ENCODE peak calls at places on chromosomes 6 and 20, in five cellular contexts. V is heart right ventricle; O is GM23248; C is CD8-positive, alpha-beta memory T cell; G is mesendoderm. Y is an unnamed sample.

GRCh38 chr6:1686117-1687098 is 76.7 kb downstream of the FOXC1 start:
- DNase-seq in O (peak), C (no peak), V (no peak), G (no peak), Y (no peak)

GRCh38 chr20:597560-597959 is 12.5 kb downstream of the TCF15 start:
- DNase-seq in O (no peak), G (no peak), V (no peak), C (no peak), Y (no peak)

GRCh38 chr6:157840776-157841175 is 17.7 kb downstream of the SNX9 start:
- DNase-seq in G (peak), V (no peak), C (no peak), O (peak), Y (no peak)

GRCh38 chr20:62982124-62983075 is 24.4 kb downstream of the BHLHE23 start:
- DNase-seq in C (no peak), O (no peak), G (no peak), V (no peak), Y (no peak)

GRCh38 chr6:54267798-54268197 is 40.4 kb upstream of the TINAG start:
- DNase-seq in O (peak), G (peak), V (no peak), C (no peak), Y (no peak)

GRCh38 chr6:15399651-15400470 is 154.0 kb downstream of the JARID2 start:
- DNase-seq in C (no peak), G (peak), O (peak), V (peak), Y (peak)

GRCh38 chr6:94751641-94752329 is 825.5 kb upstream of the MANEA start:
- DNase-seq in O (no peak), G (peak), V (no peak), C (no peak), Y (no peak)

GRCh38 chr20:19974621-19975435 is 42.3 kb upstream of the NAA20 start:
- DNase-seq in G (no peak), O (peak), C (no peak), V (peak), Y (peak)

GRCh38 chr20:46545077-46545826 is 5.2 kb downstream of the OCSTAMP start:
- DNase-seq in C (no peak), O (peak), G (no peak), V (no peak), Y (no peak)

GRCh38 chr20:58389324-58389967 is 417 bp downstream of the VAPB start:
- DNase-seq in G (peak), O (peak), V (no peak), C (no peak), Y (no peak)

GRCh38 chr6:74749211-74750142 is 456.4 kb downstream of the COL12A1 start:
- DNase-seq in O (no peak), C (no peak), G (no peak), V (no peak), Y (no peak)

GRCh38 chr6:150627601-150628012 is 27.9 kb downstream of the PLEKHG1 start:
- DNase-seq in V (no peak), C (no peak), O (peak), G (no peak), Y (no peak)

GRCh38 chr6:112911949-112912348 is 564.8 kb downstream of the RFPL4B start:
- DNase-seq in V (no peak), G (no peak), C (no peak), O (peak), Y (no peak)

GRCh38 chr6:72760130-72760793 is 138.4 kb downstream of the KCNQ5 start:
- DNase-seq in C (no peak), V (no peak), O (peak), G (no peak), Y (no peak)

GRCh38 chr6:34491091-34491430 is 25.2 kb downstream of the PACSIN1 start:
- DNase-seq in V (no peak), G (peak), O (peak), C (no peak), Y (no peak)

GRCh38 chr6:42378125-42378524 is 73.6 kb downstream of the TRERF1 start:
- DNase-seq in C (peak), V (no peak), O (no peak), G (no peak), Y (no peak)

GRCh38 chr6:157865249-157865648 is 42.2 kb downstream of the SNX9 start:
- DNase-seq in O (no peak), G (no peak), C (no peak), V (no peak), Y (no peak)

GRCh38 chr6:108578595-108579038 is 17.9 kb downstream of the FOXO3 start:
- DNase-seq in C (no peak), V (no peak), G (no peak), O (peak), Y (no peak)

GRCh38 chr6:46199387-46199786 is 28.6 kb upstream of the ENPP5 start:
- DNase-seq in V (no peak), G (no peak), O (peak), C (no peak), Y (no peak)

GRCh38 chr6:69917834-69918233 is 51.5 kb downstream of the COL19A1 start:
- DNase-seq in C (no peak), O (peak), V (no peak), G (peak), Y (no peak)

GRCh38 chr6:7381092-7381491 is 8.4 kb downstream of the CAGE1 start:
- DNase-seq in V (no peak), C (no peak), G (no peak), O (no peak), Y (no peak)

GRCh38 chr6:25369450-25370086 is 90.4 kb downstream of the CARMIL1 start:
- DNase-seq in V (no peak), C (peak), G (peak), O (peak), Y (peak)

GRCh38 chr20:16368645-16369292 is 204.5 kb downstream of the KIF16B start:
- DNase-seq in V (no peak), C (no peak), G (peak), O (peak), Y (no peak)

GRCh38 chr6:31171931-31172882 is 1.7 kb upstream of the POU5F1 start:
- DNase-seq in G (peak), C (no peak), V (no peak), O (no peak), Y (no peak)

GRCh38 chr6:113695506-113695905 is 161.6 kb upstream of the MARCKS start:
- DNase-seq in O (peak), G (no peak), V (no peak), C (no peak), Y (no peak)

GRCh38 chr20:6940052-6940451 is 172.6 kb downstream of the BMP2 start:
- DNase-seq in G (peak), V (no peak), C (no peak), O (peak), Y (no peak)

GRCh38 chr6:109790131-109790530 is 99.0 kb downstream of the FIG4 start:
- DNase-seq in C (no peak), O (peak), V (no peak), G (peak), Y (no peak)

GRCh38 chr20:54642733-54643667 is 167.6 kb downstream of the DOK5 start:
- DNase-seq in C (no peak), G (no peak), O (no peak), V (no peak), Y (no peak)

GRCh38 chr20:57629976-57630525 is 9.8 kb upstream of the ZBP1 start:
- DNase-seq in G (no peak), V (no peak), C (peak), O (no peak), Y (no peak)

GRCh38 chr6:76052314-76052713 is 20.1 kb downstream of the IMPG1 start:
- DNase-seq in O (no peak), V (no peak), G (no peak), C (no peak), Y (no peak)

GRCh38 chr6:125251516-125252229 is 50.1 kb downstream of the HDDC2 start:
- DNase-seq in V (no peak), G (peak), C (no peak), O (peak), Y (no peak)

GRCh38 chr20:52972190-52972937 is at the start of gene TSHZ2:
- DNase-seq in V (peak), O (peak), C (no peak), G (peak), Y (no peak)

GRCh38 chr20:25066386-25066785 is 8.4 kb upstream of the ACSS1 start:
- DNase-seq in G (no peak), C (no peak), V (no peak), O (no peak), Y (no peak)

GRCh38 chr20:3890410-3890751 is 1.2 kb downstream of the PANK2 start:
- DNase-seq in O (peak), G (no peak), C (no peak), V (no peak), Y (no peak)

GRCh38 chr6:87789900-87790290 is 87.9 kb upstream of the AKIRIN2 start:
- DNase-seq in V (no peak), C (no peak), G (no peak), O (no peak), Y (no peak)

GRCh38 chr20:31665753-31666152 is 28.0 kb downstream of the COX4I2 start:
- DNase-seq in V (no peak), G (no peak), O (no peak), C (no peak), Y (no peak)

GRCh38 chr20:31662372-31662854 is 24.7 kb downstream of the COX4I2 start:
- DNase-seq in C (no peak), V (no peak), G (no peak), O (no peak), Y (no peak)

GRCh38 chr20:31663524-31663837 is 25.8 kb downstream of the COX4I2 start:
- DNase-seq in O (no peak), G (no peak), V (no peak), C (no peak), Y (no peak)

GRCh38 chr20:31664696-31665354 is 27.1 kb downstream of the COX4I2 start:
- DNase-seq in V (no peak), G (no peak), C (no peak), O (no peak), Y (no peak)

DNA sequence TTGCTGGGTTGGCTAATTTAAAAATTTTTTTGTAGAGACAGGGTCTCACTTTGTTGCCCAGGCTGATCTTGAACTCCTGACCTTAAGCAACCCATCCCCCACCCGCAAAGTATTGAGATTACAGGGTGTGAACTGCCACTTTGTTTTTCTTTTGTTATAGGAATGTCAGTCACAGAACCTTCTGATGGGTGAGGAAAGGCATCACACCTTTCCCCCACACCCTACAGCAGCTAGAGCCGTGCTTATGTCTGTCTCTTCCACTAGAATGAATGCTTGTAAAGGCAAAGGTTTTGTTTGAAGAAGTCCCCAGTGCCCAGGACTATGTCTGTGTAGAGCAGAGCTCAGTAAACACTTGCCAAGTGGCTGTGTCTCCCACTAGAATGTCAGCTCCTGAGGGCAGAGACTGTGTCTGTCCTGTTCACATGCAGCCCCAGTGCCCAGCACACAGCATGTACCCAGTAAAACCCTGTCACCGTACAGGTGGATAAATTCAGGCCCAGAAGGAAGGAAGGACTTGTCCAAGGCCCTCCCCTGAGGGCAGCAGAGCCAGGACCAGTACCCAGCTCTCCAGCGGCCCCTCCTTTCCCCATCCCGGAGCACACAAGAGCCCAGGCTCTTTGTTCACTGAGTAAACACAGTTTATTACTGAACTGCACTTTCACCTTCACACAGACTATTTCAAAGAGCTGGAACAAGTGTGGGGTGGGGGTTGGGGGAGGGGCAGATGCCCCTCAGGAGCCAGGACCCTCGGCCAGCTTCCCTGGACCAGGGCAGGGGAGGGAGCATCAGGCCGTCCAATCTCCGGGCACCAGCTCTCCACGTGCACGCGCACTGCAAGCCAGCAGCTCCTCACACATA is 26.4 kb downstream of the COX4I2 start:
- DNase-seq in C (no peak), O (no peak), G (peak), V (no peak), Y (peak)
- H3K27ac ChIP-seq in C (peak), O (no peak), G (no peak), V (peak), Y (peak)

GRCh38 chr6:167394820-167395219 is 69.9 kb downstream of the TTLL2 start:
- DNase-seq in C (no peak), G (no peak), V (no peak), O (no peak), Y (no peak)

GRCh38 chr6:167396659-167397490 is 72.0 kb downstream of the TTLL2 start:
- DNase-seq in O (no peak), V (no peak), C (no peak), G (no peak), Y (no peak)

GRCh38 chr6:167397712-167398111 is 72.8 kb downstream of the TTLL2 start:
- DNase-seq in O (no peak), C (no peak), V (no peak), G (no peak), Y (no peak)

GRCh38 chr6:167394330-167394729 is 69.4 kb downstream of the TTLL2 start:
- DNase-seq in G (no peak), C (no peak), V (no peak), O (no peak), Y (no peak)

GRCh38 chr6:167396068-167396658 is 71.3 kb downstream of the TTLL2 start:
- DNase-seq in V (no peak), C (no peak), G (no peak), O (no peak), Y (no peak)
- H3K27ac ChIP-seq in V (no peak), C (no peak), G (no peak), O (no peak), Y (no peak)

DNA sequence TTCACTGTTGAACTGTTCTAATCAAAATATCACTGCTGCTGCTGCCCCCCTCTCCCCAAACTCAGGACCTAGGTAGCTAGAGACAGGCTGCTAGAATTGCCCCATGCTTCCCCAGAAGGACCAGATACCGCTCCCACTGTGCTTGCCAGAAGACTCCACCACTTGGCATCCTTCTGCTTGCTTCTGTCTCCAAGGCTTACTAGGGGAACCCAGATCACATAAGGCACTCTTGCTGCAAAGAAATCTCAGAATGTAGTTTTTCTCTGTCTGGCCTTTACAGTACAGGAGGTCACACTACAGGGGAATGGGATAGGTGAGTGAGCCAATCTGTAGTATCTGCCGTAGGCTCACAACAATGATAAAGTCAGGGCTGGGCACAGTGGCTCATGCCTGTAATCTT is 21.5 kb upstream of the SLC9A8 start:
- DNase-seq in G (no peak), O (no peak), C (no peak), V (no peak), Y (no peak)
- H3K27ac ChIP-seq in G (no peak), O (no peak), C (no peak), V (peak), Y (no peak)

GRCh38 chr6:155213611-155214372 is 50.0 kb upstream of the CLDN20 start:
- DNase-seq in G (no peak), V (no peak), C (no peak), O (no peak), Y (no peak)

GRCh38 chr6:155219299-155219698 is 44.5 kb upstream of the CLDN20 start:
- DNase-seq in C (no peak), O (no peak), V (no peak), G (no peak), Y (no peak)

GRCh38 chr6:155215906-155216305 is 47.9 kb upstream of the CLDN20 start:
- DNase-seq in O (no peak), G (no peak), C (no peak), V (no peak), Y (no peak)

GRCh38 chr6:155219858-155220301 is 43.9 kb upstream of the CLDN20 start:
- DNase-seq in C (no peak), O (no peak), G (no peak), V (no peak), Y (peak)

DNA sequence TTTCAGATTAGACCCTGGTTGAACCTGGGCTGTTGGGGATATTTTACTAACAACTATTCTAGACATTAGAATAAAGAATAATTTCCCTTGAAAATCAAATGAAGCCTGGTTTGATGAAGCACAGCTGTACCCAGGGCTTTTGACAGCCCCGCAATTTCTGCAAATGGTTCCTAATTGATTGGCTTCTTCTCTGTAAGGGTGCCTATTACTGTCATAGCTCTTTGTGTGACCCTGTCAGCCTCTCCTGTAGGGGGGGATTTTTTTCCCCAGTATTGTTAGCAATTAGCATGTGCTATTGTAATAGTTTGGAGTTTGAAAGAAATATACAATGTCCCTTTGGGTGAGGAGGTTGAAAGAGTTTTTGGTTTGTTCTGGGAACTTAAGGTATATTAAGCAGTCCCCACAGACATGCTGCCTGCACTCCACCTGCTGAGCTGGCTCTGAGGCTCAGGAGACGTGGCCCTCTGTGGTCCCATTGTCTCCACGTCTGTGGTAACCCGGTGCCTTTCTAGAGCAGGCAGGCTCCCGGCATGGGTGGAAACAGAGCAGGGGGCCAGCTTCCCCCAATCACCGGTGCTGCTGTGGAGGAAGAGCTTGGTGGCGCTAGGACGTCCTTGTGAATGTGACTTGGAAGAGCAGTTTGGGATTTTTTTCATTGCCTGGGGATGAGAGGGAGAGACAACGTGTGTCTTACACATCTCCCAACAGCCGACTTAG is 47.3 kb upstream of the CLDN20 start:
- DNase-seq in V (no peak), G (peak), O (no peak), C (no peak), Y (no peak)
- H3K27ac ChIP-seq in V (no peak), G (no peak), O (no peak), C (no peak), Y (no peak)